ENCODE peak calls at places on chromosomes 4 and X, in five cellular contexts. One of them, this sample, is unnamed.

GRCh38 chr4:131091896-131092295 is 1995.9 kb downstream of the C4orf33 start:
- DNase-seq in lower lobe of right lung: no peak
- DNase-seq in OCI-LY7: peak
- DNase-seq in heart right ventricle: no peak
- DNase-seq in psoas muscle: no peak
- DNase-seq in this sample: no peak

GRCh38 chr4:149910604-149911367 is 95.1 kb upstream of the IQCM start:
- DNase-seq in lower lobe of right lung: no peak
- DNase-seq in OCI-LY7: no peak
- DNase-seq in heart right ventricle: no peak
- DNase-seq in psoas muscle: no peak
- DNase-seq in this sample: no peak

GRCh38 chrX:79325263-79325958 is 41.7 kb downstream of the ITM2A start:
- DNase-seq in lower lobe of right lung: no peak
- DNase-seq in OCI-LY7: no peak
- DNase-seq in heart right ventricle: no peak
- DNase-seq in psoas muscle: no peak
- DNase-seq in this sample: no peak

GRCh38 chr4:153418114-153418513 is 48.0 kb upstream of the TMEM131L start:
- DNase-seq in lower lobe of right lung: no peak
- DNase-seq in OCI-LY7: no peak
- DNase-seq in heart right ventricle: no peak
- DNase-seq in psoas muscle: no peak
- DNase-seq in this sample: no peak

GRCh38 chr4:99629962-99630554 is 27.6 kb downstream of the C4orf54 start:
- DNase-seq in lower lobe of right lung: no peak
- DNase-seq in OCI-LY7: no peak
- DNase-seq in heart right ventricle: no peak
- DNase-seq in psoas muscle: no peak
- DNase-seq in this sample: no peak

GRCh38 chrX:153463031-153463430 is 7.3 kb downstream of the HAUS7 start:
- DNase-seq in lower lobe of right lung: no peak
- DNase-seq in OCI-LY7: no peak
- DNase-seq in heart right ventricle: no peak
- DNase-seq in psoas muscle: no peak
- DNase-seq in this sample: no peak

GRCh38 chrX:104833401-104833800 is 267.4 kb downstream of the IL1RAPL2 start:
- DNase-seq in lower lobe of right lung: no peak
- DNase-seq in OCI-LY7: no peak
- DNase-seq in heart right ventricle: no peak
- DNase-seq in psoas muscle: no peak
- DNase-seq in this sample: no peak

GRCh38 chrX:26373829-26374228 is 157.9 kb downstream of the MAGEB5 start:
- DNase-seq in lower lobe of right lung: no peak
- DNase-seq in OCI-LY7: no peak
- DNase-seq in heart right ventricle: no peak
- DNase-seq in psoas muscle: no peak
- DNase-seq in this sample: no peak

GRCh38 chrX:40149286-40150175 is 51.8 kb upstream of the BCOR start:
- DNase-seq in lower lobe of right lung: no peak
- DNase-seq in OCI-LY7: no peak
- DNase-seq in heart right ventricle: no peak
- DNase-seq in psoas muscle: no peak
- DNase-seq in this sample: no peak

GRCh38 chr4:89640620-89641366 is 196.2 kb downstream of the SNCA start:
- DNase-seq in lower lobe of right lung: peak
- DNase-seq in OCI-LY7: no peak
- DNase-seq in heart right ventricle: peak
- DNase-seq in psoas muscle: no peak
- DNase-seq in this sample: peak

GRCh38 chrX:118964252-118964651 is 10.2 kb upstream of the LONRF3 start:
- DNase-seq in lower lobe of right lung: no peak
- DNase-seq in OCI-LY7: no peak
- DNase-seq in heart right ventricle: no peak
- DNase-seq in psoas muscle: no peak
- DNase-seq in this sample: no peak

GRCh38 chrX:49270249-49270921 is 792 bp downstream of the PPP1R3F start:
- DNase-seq in lower lobe of right lung: no peak
- DNase-seq in OCI-LY7: no peak
- DNase-seq in heart right ventricle: no peak
- DNase-seq in psoas muscle: no peak
- DNase-seq in this sample: no peak

GRCh38 chr4:165740911-165741310 is 132.1 kb upstream of the TLL1 start:
- DNase-seq in lower lobe of right lung: no peak
- DNase-seq in OCI-LY7: no peak
- DNase-seq in heart right ventricle: no peak
- DNase-seq in psoas muscle: no peak
- DNase-seq in this sample: no peak

GRCh38 chr4:58669783-58670182 is 1559.6 kb upstream of the IGFBP7 start:
- DNase-seq in lower lobe of right lung: no peak
- DNase-seq in OCI-LY7: no peak
- DNase-seq in heart right ventricle: no peak
- DNase-seq in psoas muscle: no peak
- DNase-seq in this sample: no peak

GRCh38 chrX:135086197-135086854 is 34.0 kb downstream of the ETDB start:
- DNase-seq in lower lobe of right lung: no peak
- DNase-seq in OCI-LY7: peak
- DNase-seq in heart right ventricle: peak
- DNase-seq in psoas muscle: no peak
- DNase-seq in this sample: peak

GRCh38 chr4:185778307-185778706 is 33.7 kb downstream of the SORBS2 start:
- DNase-seq in lower lobe of right lung: no peak
- DNase-seq in OCI-LY7: no peak
- DNase-seq in heart right ventricle: no peak
- DNase-seq in psoas muscle: no peak
- DNase-seq in this sample: no peak

GRCh38 chr4:169619518-169619957 is 840 bp upstream of the CLCN3 start:
- DNase-seq in lower lobe of right lung: no peak
- DNase-seq in OCI-LY7: peak
- DNase-seq in heart right ventricle: peak
- DNase-seq in psoas muscle: no peak
- DNase-seq in this sample: no peak

GRCh38 chrX:66021758-66022741 is 17.8 kb downstream of the VSIG4 start:
- DNase-seq in lower lobe of right lung: no peak
- DNase-seq in OCI-LY7: no peak
- DNase-seq in heart right ventricle: no peak
- DNase-seq in psoas muscle: no peak
- DNase-seq in this sample: no peak

GRCh38 chr4:82758701-82759685 is 39.6 kb downstream of the SCD5 start:
- DNase-seq in lower lobe of right lung: no peak
- DNase-seq in OCI-LY7: no peak
- DNase-seq in heart right ventricle: no peak
- DNase-seq in psoas muscle: no peak
- DNase-seq in this sample: no peak

GRCh38 chr4:95048296-95048695 is 290.5 kb downstream of the BMPR1B start:
- DNase-seq in lower lobe of right lung: no peak
- DNase-seq in OCI-LY7: no peak
- DNase-seq in heart right ventricle: no peak
- DNase-seq in psoas muscle: no peak
- DNase-seq in this sample: no peak

GRCh38 chr4:47032405-47033106 is 1.2 kb downstream of the GABRB1 start:
- DNase-seq in lower lobe of right lung: peak
- DNase-seq in OCI-LY7: no peak
- DNase-seq in heart right ventricle: peak
- DNase-seq in psoas muscle: peak
- DNase-seq in this sample: peak

GRCh38 chr4:47031011-47031678 is at the start of gene GABRB1:
- DNase-seq in lower lobe of right lung: peak
- DNase-seq in OCI-LY7: no peak
- DNase-seq in heart right ventricle: peak
- DNase-seq in psoas muscle: peak
- DNase-seq in this sample: peak

DNA sequence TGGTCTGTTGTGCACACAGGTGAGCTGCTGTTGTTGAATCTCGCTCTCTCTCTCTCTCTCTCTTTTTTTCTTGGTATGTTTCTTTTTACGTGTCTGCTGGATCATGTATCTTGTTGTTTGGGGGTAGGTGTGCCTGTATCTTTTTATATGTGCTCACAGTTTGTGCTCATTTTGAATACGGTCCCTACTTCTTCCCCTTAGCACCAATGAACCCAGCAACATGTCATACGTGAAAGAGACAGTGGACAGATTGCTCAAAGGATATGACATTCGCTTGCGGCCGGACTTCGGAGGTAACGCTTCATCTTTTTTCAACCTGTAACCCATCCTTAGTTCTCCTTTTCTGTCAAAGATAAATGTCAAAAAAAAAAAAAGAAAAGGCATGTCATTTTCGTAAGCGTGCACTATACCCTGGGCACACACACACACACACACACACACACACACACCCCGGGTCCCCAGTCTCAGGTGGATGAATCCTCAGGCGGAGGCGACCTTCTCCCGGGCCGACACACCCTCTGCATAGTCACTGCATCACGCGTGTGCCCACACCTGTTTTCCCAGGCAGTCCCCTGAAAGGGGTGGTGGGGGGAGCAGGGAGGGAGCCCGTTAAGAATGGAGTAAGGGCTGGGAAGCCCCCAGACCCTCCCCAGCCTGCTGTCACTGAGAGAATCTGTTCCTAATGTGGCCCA is 492 bp downstream of the GABRB1 start:
- DNase-seq in lower lobe of right lung: no peak
- DNase-seq in OCI-LY7: no peak
- DNase-seq in heart right ventricle: peak
- DNase-seq in psoas muscle: no peak
- DNase-seq in this sample: no peak
- TF ChIP-seq CTCF in lower lobe of right lung: no peak
- TF ChIP-seq CTCF in OCI-LY7: no peak
- TF ChIP-seq CTCF in heart right ventricle: no peak
- TF ChIP-seq CTCF in psoas muscle: no peak
- TF ChIP-seq CTCF in this sample: no peak

DNA sequence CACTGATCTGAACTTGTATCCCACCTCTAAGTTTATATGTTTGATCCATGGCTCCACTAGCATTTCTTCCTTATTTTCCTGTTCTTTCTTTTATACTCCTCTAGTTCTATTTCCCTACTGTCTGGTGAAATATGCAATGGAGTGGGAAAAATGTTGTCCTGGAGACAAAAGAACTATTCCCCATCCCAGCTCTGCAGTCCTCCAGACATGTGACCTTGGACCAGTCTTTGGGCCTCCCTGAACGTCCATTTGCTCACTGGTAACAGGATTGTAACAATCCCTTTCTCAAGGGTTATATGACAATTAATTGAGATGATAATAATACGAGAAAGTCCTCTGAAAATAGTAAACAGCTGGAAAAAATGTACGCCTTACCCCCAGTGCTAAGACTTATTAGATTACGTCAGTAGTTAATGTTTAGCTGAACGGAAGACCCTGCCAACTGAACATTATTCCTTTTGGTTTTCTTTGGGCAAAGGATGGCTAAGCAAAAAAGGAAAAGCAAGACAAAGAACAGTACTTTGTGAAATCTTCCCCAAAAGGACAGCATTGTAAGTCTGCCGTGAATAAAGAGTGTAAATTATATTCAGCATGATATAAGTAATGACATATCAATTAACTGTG is 302.3 kb upstream of the PPARGC1A start:
- DNase-seq in lower lobe of right lung: no peak
- DNase-seq in OCI-LY7: no peak
- DNase-seq in heart right ventricle: no peak
- DNase-seq in psoas muscle: no peak
- DNase-seq in this sample: no peak
- H3K27ac ChIP-seq in lower lobe of right lung: no peak
- H3K27ac ChIP-seq in OCI-LY7: no peak
- H3K27ac ChIP-seq in heart right ventricle: no peak
- H3K27ac ChIP-seq in psoas muscle: no peak
- H3K27ac ChIP-seq in this sample: no peak

GRCh38 chr4:30821275-30821674 is 101.1 kb downstream of the PCDH7 start:
- DNase-seq in lower lobe of right lung: no peak
- DNase-seq in OCI-LY7: no peak
- DNase-seq in heart right ventricle: no peak
- DNase-seq in psoas muscle: no peak
- DNase-seq in this sample: no peak

GRCh38 chr4:30822911-30823529 is 102.9 kb downstream of the PCDH7 start:
- DNase-seq in lower lobe of right lung: no peak
- DNase-seq in OCI-LY7: no peak
- DNase-seq in heart right ventricle: no peak
- DNase-seq in psoas muscle: no peak
- DNase-seq in this sample: no peak

GRCh38 chr4:30825008-30825765 is 105.0 kb downstream of the PCDH7 start:
- DNase-seq in lower lobe of right lung: no peak
- DNase-seq in OCI-LY7: no peak
- DNase-seq in heart right ventricle: no peak
- DNase-seq in psoas muscle: no peak
- DNase-seq in this sample: no peak

GRCh38 chr4:30818541-30818940 is 98.4 kb downstream of the PCDH7 start:
- DNase-seq in lower lobe of right lung: no peak
- DNase-seq in OCI-LY7: no peak
- DNase-seq in heart right ventricle: no peak
- DNase-seq in psoas muscle: no peak
- DNase-seq in this sample: no peak

GRCh38 chr4:30821891-30822612 is 101.9 kb downstream of the PCDH7 start:
- DNase-seq in lower lobe of right lung: no peak
- DNase-seq in OCI-LY7: no peak
- DNase-seq in heart right ventricle: no peak
- DNase-seq in psoas muscle: no peak
- DNase-seq in this sample: no peak
- H3K4me3 ChIP-seq in lower lobe of right lung: no peak
- H3K4me3 ChIP-seq in OCI-LY7: no peak
- H3K4me3 ChIP-seq in heart right ventricle: peak
- H3K4me3 ChIP-seq in psoas muscle: no peak
- H3K4me3 ChIP-seq in this sample: no peak

GRCh38 chr4:55884851-55885219 is 31.4 kb downstream of the EXOC1 start:
- DNase-seq in lower lobe of right lung: no peak
- DNase-seq in OCI-LY7: no peak
- DNase-seq in heart right ventricle: no peak
- DNase-seq in psoas muscle: no peak
- DNase-seq in this sample: no peak

GRCh38 chr4:55884093-55884850 is 30.8 kb downstream of the EXOC1 start:
- DNase-seq in lower lobe of right lung: no peak
- DNase-seq in OCI-LY7: no peak
- DNase-seq in heart right ventricle: no peak
- DNase-seq in psoas muscle: no peak
- DNase-seq in this sample: no peak

GRCh38 chr4:55887594-55887993 is 34.1 kb downstream of the EXOC1 start:
- DNase-seq in lower lobe of right lung: no peak
- DNase-seq in OCI-LY7: peak
- DNase-seq in heart right ventricle: no peak
- DNase-seq in psoas muscle: no peak
- DNase-seq in this sample: no peak
- TF ChIP-seq CTCF in lower lobe of right lung: no peak
- TF ChIP-seq CTCF in OCI-LY7: peak
- TF ChIP-seq CTCF in heart right ventricle: no peak
- TF ChIP-seq CTCF in psoas muscle: no peak
- TF ChIP-seq CTCF in this sample: no peak

GRCh38 chr4:124061413-124061812 is 651.1 kb downstream of the ANKRD50 start:
- DNase-seq in lower lobe of right lung: no peak
- DNase-seq in OCI-LY7: no peak
- DNase-seq in heart right ventricle: no peak
- DNase-seq in psoas muscle: no peak
- DNase-seq in this sample: no peak
- H3K27ac ChIP-seq in lower lobe of right lung: peak
- H3K27ac ChIP-seq in OCI-LY7: no peak
- H3K27ac ChIP-seq in heart right ventricle: peak
- H3K27ac ChIP-seq in psoas muscle: no peak
- H3K27ac ChIP-seq in this sample: no peak

This sample was measured in AG04450.